ENCODE peak calls at places on chromosomes 3 and 15, in six cellular contexts. H is MCF 10A, D is BE2C, A is body of pancreas, C is nephron progenitor cell, I is heart right ventricle. Q is an unnamed sample.

GRCh38 chr3:58874795-58875194 is 175.0 kb downstream of the CFAP20DC start:
- DNase-seq in I (no peak), D (no peak), H (peak; percentile 81), C (no peak), A (no peak), Q (no peak)

GRCh38 chr3:34948431-34948971 is 690.8 kb upstream of the ARPP21 start:
- DNase-seq in I (no peak), D (no peak), C (no peak), H (no peak), A (no peak), Q (no peak)

GRCh38 chr3:14991818-14992612 is 44.6 kb downstream of the NR2C2 start:
- DNase-seq in A (no peak), H (no peak), D (no peak), I (no peak), C (no peak), Q (no peak)

GRCh38 chr3:32934150-32934742 is 17.2 kb upstream of the CCR4 start:
- DNase-seq in H (peak; percentile 42), C (peak; percentile 24), I (no peak), D (no peak), A (peak; percentile 14), Q (no peak)

GRCh38 chr15:89452330-89452836 is 44.0 kb downstream of the RHCG start:
- DNase-seq in C (no peak), I (no peak), A (no peak), D (no peak), H (no peak), Q (no peak)

GRCh38 chr3:195818301-195818700 is 6.6 kb upstream of the MUC4 start:
- DNase-seq in D (no peak), H (no peak), I (no peak), A (no peak), C (no peak), Q (no peak)

GRCh38 chr3:125602752-125603649 is 7.7 kb upstream of the OSBPL11 start:
- DNase-seq in C (no peak), D (peak; percentile 12), I (no peak), A (no peak), H (peak; percentile 87), Q (no peak)

GRCh38 chr3:123960791-123961507 is at the start of gene CCDC14:
- DNase-seq in D (peak; percentile 99), H (peak; percentile 96), I (peak; percentile 91), C (peak; percentile 95), A (peak; percentile 95), Q (peak; percentile 97)

GRCh38 chr3:53970656-53971055 is 79.0 kb upstream of the SELENOK start:
- DNase-seq in C (peak; percentile 41), I (no peak), A (no peak), D (no peak), H (peak; percentile 50), Q (no peak)

GRCh38 chr3:114770874-114771273 is 376.2 kb downstream of the ZBTB20 start:
- DNase-seq in H (peak; percentile 52), D (no peak), C (no peak), I (no peak), A (no peak), Q (no peak)

GRCh38 chr3:170429050-170429449 is 10.4 kb downstream of the CLDN11 start:
- DNase-seq in H (no peak), D (no peak), I (no peak), A (no peak), C (no peak), Q (no peak)

GRCh38 chr3:60743631-60744164 is 507.6 kb downstream of the FHIT start:
- DNase-seq in A (no peak), C (peak; percentile 7), H (no peak), I (peak; percentile 9), D (peak; percentile 8), Q (peak; percentile 44)

GRCh38 chr3:167094632-167095031 is 285.5 kb downstream of the ZBBX start:
- DNase-seq in D (no peak), I (no peak), A (no peak), H (no peak), C (no peak), Q (no peak)

GRCh38 chr3:131526801-131527347 is 24.1 kb upstream of the MRPL3 start:
- DNase-seq in H (no peak), I (peak; percentile 15), C (peak; percentile 71), D (peak; percentile 95), A (peak; percentile 59), Q (peak; percentile 72)

GRCh38 chr3:69385723-69386483 is at the start of gene FRMD4B:
- DNase-seq in C (peak; percentile 73), D (peak; percentile 72), A (peak; percentile 74), H (peak; percentile 66), I (peak; percentile 74), Q (peak; percentile 65)
- TF ChIP-seq CTCF in C (no peak), D (peak; percentile 39), A (no peak), H (peak; percentile 33), I (peak; percentile 10), Q (no peak)

GRCh38 chr3:89114841-89115223 is 7.4 kb downstream of the EPHA3 start:
- DNase-seq in H (no peak), D (no peak), I (no peak), C (no peak), A (no peak), Q (no peak)
- TF ChIP-seq CTCF in H (no peak), D (no peak), I (no peak), C (no peak), A (no peak), Q (no peak)

DNA sequence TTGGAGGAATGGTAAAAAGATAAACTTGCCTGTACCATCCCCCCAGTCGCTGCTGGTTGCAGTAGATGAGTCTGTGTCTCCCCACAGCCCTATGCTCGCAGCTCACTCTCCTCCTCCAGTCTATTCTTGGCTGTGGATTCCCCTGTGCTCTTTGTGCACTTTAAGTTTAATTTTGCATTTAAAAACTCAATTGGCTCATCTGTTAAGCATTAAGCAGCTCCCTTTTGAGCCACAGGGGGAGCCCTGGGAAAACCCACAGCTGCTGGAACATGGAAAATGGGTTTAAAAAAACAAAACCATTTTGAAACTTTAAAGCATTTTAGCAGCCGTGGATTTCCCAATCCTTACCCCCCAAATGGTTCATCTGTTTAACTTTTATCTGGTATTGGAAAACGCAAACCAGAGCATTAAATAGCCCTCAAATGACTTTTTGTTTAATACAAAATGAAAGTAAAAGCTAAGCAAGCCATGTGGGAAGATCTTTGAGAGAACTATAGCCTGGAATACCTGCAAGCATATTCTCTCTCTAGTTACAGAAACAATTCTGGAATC is 536.9 kb downstream of the ZIC1 start:
- DNase-seq in I (peak; percentile 20), H (peak; percentile 54), A (peak; percentile 57), C (peak; percentile 5), D (peak; percentile 56), Q (peak; percentile 52)
- TF ChIP-seq CTCF in I (peak; percentile 14), H (peak; percentile 21), A (peak; percentile 35), C (peak; percentile 33), D (peak; percentile 76), Q (peak; percentile 68)

GRCh38 chr3:48415251-48415953 is 14.5 kb downstream of the PLXNB1 start:
- DNase-seq in H (no peak), C (no peak), I (no peak), A (no peak), D (no peak), Q (peak; percentile 4)
- TF ChIP-seq CTCF in H (no peak), C (no peak), I (no peak), A (no peak), D (no peak), Q (no peak)

DNA sequence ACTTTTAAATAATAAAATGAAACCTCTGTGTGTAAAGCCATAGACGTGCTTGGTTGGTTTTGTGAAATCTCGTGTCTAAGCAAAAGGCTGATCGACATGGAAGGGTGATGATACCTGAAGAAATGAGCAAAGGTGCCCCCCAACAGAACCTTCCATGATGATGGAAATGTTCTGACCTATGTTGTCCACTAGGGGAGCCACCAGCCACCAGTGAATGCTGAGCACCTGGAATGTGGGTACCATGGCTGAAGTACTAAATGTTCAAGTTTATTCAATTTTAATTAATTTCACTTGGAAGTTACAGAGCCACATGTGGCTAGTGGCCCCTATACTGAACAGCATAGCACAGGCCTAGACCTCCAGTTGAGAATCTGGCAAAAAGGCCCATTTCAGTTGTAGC is 158.8 kb downstream of the POLR2M start:
- DNase-seq in H (peak; percentile 16), D (peak; percentile 27), A (no peak), C (no peak), I (no peak), Q (no peak)
- TF ChIP-seq CTCF in H (peak; percentile 35), D (peak; percentile 74), A (peak; percentile 25), C (peak; percentile 13), I (peak; percentile 13), Q (peak; percentile 57)

DNA sequence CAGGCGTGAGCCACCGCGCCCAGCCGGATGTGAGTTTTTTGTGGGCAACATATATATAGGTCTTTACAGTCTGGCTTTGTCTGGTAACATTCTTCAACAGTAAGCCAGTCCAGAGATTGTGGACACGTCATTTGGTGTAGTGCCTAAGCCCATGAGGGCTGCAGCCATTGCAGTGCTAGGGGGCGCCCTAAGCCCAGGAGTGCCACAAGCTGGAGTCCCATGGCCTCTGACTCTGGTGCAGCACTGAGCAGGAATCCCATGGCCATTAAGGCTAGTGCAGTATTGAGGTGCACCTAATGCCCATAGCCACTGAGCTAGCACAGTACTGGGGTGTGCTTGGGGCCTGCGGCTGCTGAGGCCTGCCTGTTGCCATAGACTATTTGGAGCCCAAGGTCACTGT is 136.4 kb upstream of the NDN start:
- DNase-seq in H (no peak), A (no peak), D (peak; percentile 14), C (peak; percentile 13), I (no peak), Q (peak; percentile 64)
- TF ChIP-seq CTCF in H (no peak), A (no peak), D (peak; percentile 3), C (no peak), I (no peak), Q (no peak)

DNA sequence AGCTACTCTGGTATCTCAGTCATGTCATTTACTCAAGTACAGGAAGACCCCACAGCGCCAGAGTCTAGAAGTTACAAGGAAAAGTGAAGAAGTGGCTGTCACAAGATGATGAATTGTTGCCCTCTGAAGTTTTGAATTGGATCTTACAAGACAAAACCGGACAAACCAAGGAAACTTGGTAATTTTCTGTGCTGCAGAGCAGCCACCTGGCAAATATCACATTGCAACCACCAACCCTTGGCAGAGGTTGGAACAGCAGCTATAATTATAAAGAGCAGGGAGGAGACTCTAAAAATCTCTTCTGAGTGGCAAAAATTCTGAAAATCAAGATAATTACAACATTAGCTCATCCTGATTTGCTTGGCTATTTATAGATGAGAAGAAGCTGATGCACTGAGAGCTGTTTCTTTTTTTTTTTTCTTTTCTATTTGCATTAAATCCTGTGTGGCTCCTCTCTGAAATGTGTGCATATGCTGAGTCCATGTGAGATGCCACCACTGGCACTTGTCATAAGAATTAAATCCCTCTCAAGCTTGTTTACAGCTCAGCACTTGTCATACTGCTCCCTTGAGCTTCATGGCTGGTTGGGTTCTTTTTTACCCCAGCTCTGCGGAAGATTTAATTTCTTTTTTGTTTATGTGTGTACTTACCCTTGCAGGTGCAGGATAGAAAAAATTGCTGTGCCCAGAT is 68.0 kb upstream of the MNS1 start:
- DNase-seq in D (no peak), A (no peak), C (no peak), H (no peak), I (no peak), Q (no peak)
- TF ChIP-seq CTCF in D (no peak), A (no peak), C (no peak), H (no peak), I (no peak), Q (no peak)

GRCh38 chr15:92104069-92104468 is 250.6 kb downstream of the SLCO3A1 start:
- DNase-seq in D (no peak), H (no peak), C (no peak), A (no peak), I (no peak), Q (no peak)
- TF ChIP-seq CTCF in D (no peak), H (no peak), C (no peak), A (no peak), I (no peak), Q (no peak)

Q was measured in glutamatergic neuron.